ENCODE peak calls at places on chromosomes 4 and X, in seven cellular contexts. One of them, this sample, is unnamed. For H3K4me1, the result is how much of the 10 kb centered on the place peaks cover.

GRCh38 chr4:72974694-72975487 is 94.6 kb downstream of the COX18 start:
- DNase-seq in CD8-positive, alpha-beta T cell: no peak
- DNase-seq in HCT116: no peak
- DNase-seq in stomach: no peak
- DNase-seq in thyroid gland: peak
- DNase-seq in upper lobe of left lung: no peak
- DNase-seq in effector memory CD4-positive, alpha-beta T cell: no peak
- DNase-seq in this sample: peak

GRCh38 chr4:38030023-38030422 is 69.8 kb downstream of the PTTG2 start:
- DNase-seq in upper lobe of left lung: no peak
- DNase-seq in stomach: no peak
- DNase-seq in CD8-positive, alpha-beta T cell: no peak
- DNase-seq in HCT116: no peak
- DNase-seq in thyroid gland: no peak
- DNase-seq in effector memory CD4-positive, alpha-beta T cell: no peak
- DNase-seq in this sample: no peak

GRCh38 chr4:186739802-186740434 is 16.3 kb upstream of the FAT1 start:
- DNase-seq in stomach: no peak
- DNase-seq in CD8-positive, alpha-beta T cell: no peak
- DNase-seq in thyroid gland: no peak
- DNase-seq in effector memory CD4-positive, alpha-beta T cell: no peak
- DNase-seq in HCT116: no peak
- DNase-seq in upper lobe of left lung: no peak
- DNase-seq in this sample: no peak

GRCh38 chrX:119654112-119654531 is 38.8 kb downstream of the SEPTIN6 start:
- DNase-seq in HCT116: no peak
- DNase-seq in upper lobe of left lung: no peak
- DNase-seq in CD8-positive, alpha-beta T cell: peak
- DNase-seq in stomach: no peak
- DNase-seq in thyroid gland: peak
- DNase-seq in effector memory CD4-positive, alpha-beta T cell: peak
- DNase-seq in this sample: peak

GRCh38 chr4:14695411-14695810 is 306.9 kb upstream of the CPEB2 start:
- DNase-seq in HCT116: no peak
- DNase-seq in upper lobe of left lung: no peak
- DNase-seq in CD8-positive, alpha-beta T cell: no peak
- DNase-seq in effector memory CD4-positive, alpha-beta T cell: no peak
- DNase-seq in thyroid gland: no peak
- DNase-seq in stomach: no peak
- DNase-seq in this sample: no peak

GRCh38 chrX:281166-281999 is at the start of gene PLCXD1:
- DNase-seq in CD8-positive, alpha-beta T cell: peak
- DNase-seq in effector memory CD4-positive, alpha-beta T cell: no peak
- DNase-seq in thyroid gland: peak
- DNase-seq in stomach: peak
- DNase-seq in upper lobe of left lung: no peak
- DNase-seq in HCT116: no peak
- DNase-seq in this sample: no peak

GRCh38 chrX:14056201-14056600 is 26.5 kb upstream of the GEMIN8 start:
- DNase-seq in stomach: no peak
- DNase-seq in CD8-positive, alpha-beta T cell: no peak
- DNase-seq in HCT116: no peak
- DNase-seq in thyroid gland: no peak
- DNase-seq in effector memory CD4-positive, alpha-beta T cell: no peak
- DNase-seq in upper lobe of left lung: no peak
- DNase-seq in this sample: peak

GRCh38 chrX:21176927-21177571 is 197.2 kb upstream of the CNKSR2 start:
- DNase-seq in effector memory CD4-positive, alpha-beta T cell: no peak
- DNase-seq in HCT116: no peak
- DNase-seq in stomach: no peak
- DNase-seq in CD8-positive, alpha-beta T cell: no peak
- DNase-seq in upper lobe of left lung: no peak
- DNase-seq in thyroid gland: no peak
- DNase-seq in this sample: no peak

GRCh38 chr4:96194993-96195392 is 355.1 kb downstream of the PDHA2 start:
- DNase-seq in HCT116: no peak
- DNase-seq in CD8-positive, alpha-beta T cell: no peak
- DNase-seq in thyroid gland: no peak
- DNase-seq in effector memory CD4-positive, alpha-beta T cell: no peak
- DNase-seq in upper lobe of left lung: no peak
- DNase-seq in stomach: no peak
- DNase-seq in this sample: peak

GRCh38 chr4:145271194-145271593 is 90.8 kb upstream of the OTUD4 start:
- DNase-seq in stomach: no peak
- DNase-seq in upper lobe of left lung: no peak
- DNase-seq in thyroid gland: no peak
- DNase-seq in HCT116: no peak
- DNase-seq in effector memory CD4-positive, alpha-beta T cell: no peak
- DNase-seq in CD8-positive, alpha-beta T cell: no peak
- DNase-seq in this sample: no peak

GRCh38 chrX:67328496-67328895 is 215.3 kb upstream of the AR start:
- DNase-seq in stomach: no peak
- DNase-seq in upper lobe of left lung: no peak
- DNase-seq in HCT116: no peak
- DNase-seq in thyroid gland: no peak
- DNase-seq in CD8-positive, alpha-beta T cell: no peak
- DNase-seq in effector memory CD4-positive, alpha-beta T cell: no peak
- DNase-seq in this sample: no peak

GRCh38 chr4:7893539-7893938 is 46.1 kb downstream of the AFAP1 start:
- DNase-seq in effector memory CD4-positive, alpha-beta T cell: no peak
- DNase-seq in CD8-positive, alpha-beta T cell: no peak
- DNase-seq in stomach: no peak
- DNase-seq in thyroid gland: no peak
- DNase-seq in HCT116: no peak
- DNase-seq in upper lobe of left lung: no peak
- DNase-seq in this sample: no peak
- H3K4me1 ChIP-seq in effector memory CD4-positive, alpha-beta T cell: under half
- H3K4me1 ChIP-seq in CD8-positive, alpha-beta T cell: under half
- H3K4me1 ChIP-seq in stomach: under half
- H3K4me1 ChIP-seq in thyroid gland: under half
- H3K4me1 ChIP-seq in HCT116: under half
- H3K4me1 ChIP-seq in upper lobe of left lung: under half
- H3K4me1 ChIP-seq in this sample: under half

GRCh38 chr4:83219344-83219990 is 65.1 kb downstream of the COQ2 start:
- DNase-seq in stomach: peak
- DNase-seq in HCT116: no peak
- DNase-seq in effector memory CD4-positive, alpha-beta T cell: no peak
- DNase-seq in thyroid gland: no peak
- DNase-seq in CD8-positive, alpha-beta T cell: peak
- DNase-seq in upper lobe of left lung: peak
- DNase-seq in this sample: peak
- H3K4me1 ChIP-seq in stomach: under half
- H3K4me1 ChIP-seq in HCT116: under half
- H3K4me1 ChIP-seq in effector memory CD4-positive, alpha-beta T cell: under half
- H3K4me1 ChIP-seq in thyroid gland: under half
- H3K4me1 ChIP-seq in CD8-positive, alpha-beta T cell: half or more
- H3K4me1 ChIP-seq in upper lobe of left lung: under half
- H3K4me1 ChIP-seq in this sample: under half

DNA sequence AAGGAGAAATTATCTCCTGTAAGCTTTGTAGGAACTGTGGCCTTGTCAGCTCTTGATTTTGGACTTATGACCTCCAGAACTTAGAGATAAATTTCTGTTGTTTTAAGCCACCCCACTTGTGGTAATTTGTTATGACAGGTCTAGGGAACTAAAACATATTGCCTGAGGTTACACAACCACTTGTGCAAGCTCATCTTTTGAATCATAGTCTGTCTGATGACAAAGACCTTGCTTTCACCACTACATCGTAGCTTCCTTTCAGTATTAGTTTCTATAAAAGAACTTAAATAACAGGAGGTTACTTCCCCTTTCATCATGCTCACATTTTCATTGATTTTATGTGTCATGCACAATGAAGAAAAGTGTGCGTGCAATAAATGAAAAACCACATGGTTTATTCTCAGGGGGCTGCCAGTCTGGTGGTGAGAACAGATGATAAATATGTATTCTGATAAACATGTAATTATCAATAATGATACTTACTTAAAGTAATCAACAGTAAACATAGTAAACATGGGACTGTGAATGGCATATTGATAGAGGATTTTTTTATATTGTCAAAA is 690.0 kb upstream of the HS3ST1 start:
- DNase-seq in CD8-positive, alpha-beta T cell: no peak
- DNase-seq in HCT116: no peak
- DNase-seq in upper lobe of left lung: no peak
- DNase-seq in stomach: no peak
- DNase-seq in effector memory CD4-positive, alpha-beta T cell: no peak
- DNase-seq in thyroid gland: no peak
- DNase-seq in this sample: no peak
- H3K4me1 ChIP-seq in CD8-positive, alpha-beta T cell: under half
- H3K4me1 ChIP-seq in HCT116: under half
- H3K4me1 ChIP-seq in upper lobe of left lung: under half
- H3K4me1 ChIP-seq in stomach: under half
- H3K4me1 ChIP-seq in effector memory CD4-positive, alpha-beta T cell: under half
- H3K4me1 ChIP-seq in thyroid gland: under half
- H3K4me1 ChIP-seq in this sample: under half

GRCh38 chr4:8272472-8273428 is 3.2 kb downstream of the HTRA3 start:
- DNase-seq in HCT116: no peak
- DNase-seq in effector memory CD4-positive, alpha-beta T cell: no peak
- DNase-seq in upper lobe of left lung: no peak
- DNase-seq in CD8-positive, alpha-beta T cell: no peak
- DNase-seq in thyroid gland: no peak
- DNase-seq in stomach: no peak
- DNase-seq in this sample: no peak

GRCh38 chr4:8274066-8274652 is 4.6 kb downstream of the HTRA3 start:
- DNase-seq in CD8-positive, alpha-beta T cell: no peak
- DNase-seq in stomach: no peak
- DNase-seq in effector memory CD4-positive, alpha-beta T cell: no peak
- DNase-seq in HCT116: no peak
- DNase-seq in thyroid gland: no peak
- DNase-seq in upper lobe of left lung: no peak
- DNase-seq in this sample: no peak

GRCh38 chr4:8271821-8272220 is 2.3 kb downstream of the HTRA3 start:
- DNase-seq in stomach: no peak
- DNase-seq in HCT116: no peak
- DNase-seq in CD8-positive, alpha-beta T cell: no peak
- DNase-seq in thyroid gland: no peak
- DNase-seq in upper lobe of left lung: no peak
- DNase-seq in effector memory CD4-positive, alpha-beta T cell: no peak
- DNase-seq in this sample: no peak

GRCh38 chr4:8274772-8275241 is 5.3 kb downstream of the HTRA3 start:
- DNase-seq in CD8-positive, alpha-beta T cell: no peak
- DNase-seq in upper lobe of left lung: peak
- DNase-seq in HCT116: no peak
- DNase-seq in effector memory CD4-positive, alpha-beta T cell: no peak
- DNase-seq in thyroid gland: peak
- DNase-seq in stomach: peak
- DNase-seq in this sample: peak

DNA sequence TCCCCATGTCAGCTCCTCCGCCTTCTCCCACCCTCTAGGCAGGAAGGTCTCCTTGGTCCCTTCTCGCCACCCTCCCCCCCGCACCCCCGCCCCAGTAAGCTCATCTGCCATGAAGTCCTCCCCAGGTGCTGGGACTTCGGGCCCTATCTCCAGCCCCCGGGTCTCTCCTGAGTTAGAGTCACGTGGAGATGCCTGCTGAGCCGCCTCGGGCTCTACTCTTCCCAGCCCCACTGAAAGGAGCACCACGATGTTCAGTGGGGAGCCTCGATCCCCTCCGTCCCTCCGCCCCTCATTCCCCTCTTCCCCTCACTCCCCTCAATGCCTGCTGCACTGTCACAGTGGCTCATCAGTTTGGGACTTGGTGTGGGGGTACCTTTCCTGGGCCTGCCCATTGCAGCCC is 3.9 kb downstream of the HTRA3 start:
- DNase-seq in HCT116: no peak
- DNase-seq in upper lobe of left lung: no peak
- DNase-seq in CD8-positive, alpha-beta T cell: no peak
- DNase-seq in thyroid gland: no peak
- DNase-seq in effector memory CD4-positive, alpha-beta T cell: no peak
- DNase-seq in stomach: no peak
- DNase-seq in this sample: no peak
- H3K4me1 ChIP-seq in HCT116: under half
- H3K4me1 ChIP-seq in upper lobe of left lung: under half
- H3K4me1 ChIP-seq in CD8-positive, alpha-beta T cell: under half
- H3K4me1 ChIP-seq in thyroid gland: half or more
- H3K4me1 ChIP-seq in effector memory CD4-positive, alpha-beta T cell: under half
- H3K4me1 ChIP-seq in stomach: half or more
- H3K4me1 ChIP-seq in this sample: half or more

GRCh38 chr4:61837395-61837794 is 637.3 kb downstream of the ADGRL3 start:
- DNase-seq in HCT116: no peak
- DNase-seq in upper lobe of left lung: no peak
- DNase-seq in thyroid gland: no peak
- DNase-seq in stomach: no peak
- DNase-seq in effector memory CD4-positive, alpha-beta T cell: no peak
- DNase-seq in CD8-positive, alpha-beta T cell: no peak
- DNase-seq in this sample: no peak
- H3K4me1 ChIP-seq in HCT116: under half
- H3K4me1 ChIP-seq in upper lobe of left lung: under half
- H3K4me1 ChIP-seq in thyroid gland: under half
- H3K4me1 ChIP-seq in stomach: under half
- H3K4me1 ChIP-seq in effector memory CD4-positive, alpha-beta T cell: under half
- H3K4me1 ChIP-seq in CD8-positive, alpha-beta T cell: under half
- H3K4me1 ChIP-seq in this sample: under half

GRCh38 chr4:127622621-127622922 is 10.2 kb upstream of the INTU start:
- DNase-seq in effector memory CD4-positive, alpha-beta T cell: no peak
- DNase-seq in thyroid gland: peak
- DNase-seq in upper lobe of left lung: peak
- DNase-seq in stomach: no peak
- DNase-seq in HCT116: no peak
- DNase-seq in CD8-positive, alpha-beta T cell: no peak
- DNase-seq in this sample: no peak

GRCh38 chr4:127618427-127618826 is 14.3 kb upstream of the INTU start:
- DNase-seq in CD8-positive, alpha-beta T cell: no peak
- DNase-seq in HCT116: no peak
- DNase-seq in upper lobe of left lung: no peak
- DNase-seq in effector memory CD4-positive, alpha-beta T cell: no peak
- DNase-seq in stomach: no peak
- DNase-seq in thyroid gland: no peak
- DNase-seq in this sample: no peak

GRCh38 chr4:127622923-127623754 is 9.6 kb upstream of the INTU start:
- DNase-seq in HCT116: no peak
- DNase-seq in stomach: no peak
- DNase-seq in CD8-positive, alpha-beta T cell: no peak
- DNase-seq in effector memory CD4-positive, alpha-beta T cell: no peak
- DNase-seq in upper lobe of left lung: no peak
- DNase-seq in thyroid gland: peak
- DNase-seq in this sample: peak

GRCh38 chr4:127624176-127624575 is 8.6 kb upstream of the INTU start:
- DNase-seq in effector memory CD4-positive, alpha-beta T cell: no peak
- DNase-seq in stomach: no peak
- DNase-seq in CD8-positive, alpha-beta T cell: no peak
- DNase-seq in HCT116: no peak
- DNase-seq in thyroid gland: no peak
- DNase-seq in upper lobe of left lung: no peak
- DNase-seq in this sample: peak

DNA sequence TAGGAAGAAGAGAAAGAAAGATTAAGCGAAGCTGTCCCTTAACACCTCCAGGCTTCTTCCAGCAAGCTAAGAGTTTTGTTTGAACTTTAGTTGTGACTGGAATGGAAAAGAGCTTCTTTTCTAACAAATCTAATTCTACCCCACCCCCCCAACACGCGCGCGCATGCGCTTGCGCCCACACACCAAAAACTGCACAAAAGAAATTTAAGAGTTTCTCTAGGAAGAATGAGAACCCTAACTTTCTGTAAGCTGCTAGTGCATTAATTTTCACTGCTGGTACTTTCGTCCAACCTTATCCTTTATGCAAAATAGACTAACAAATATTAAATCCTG is 9.0 kb upstream of the INTU start:
- DNase-seq in CD8-positive, alpha-beta T cell: no peak
- DNase-seq in upper lobe of left lung: no peak
- DNase-seq in thyroid gland: peak
- DNase-seq in stomach: no peak
- DNase-seq in HCT116: no peak
- DNase-seq in effector memory CD4-positive, alpha-beta T cell: no peak
- DNase-seq in this sample: peak
- H3K4me1 ChIP-seq in CD8-positive, alpha-beta T cell: under half
- H3K4me1 ChIP-seq in upper lobe of left lung: under half
- H3K4me1 ChIP-seq in thyroid gland: under half
- H3K4me1 ChIP-seq in stomach: under half
- H3K4me1 ChIP-seq in HCT116: under half
- H3K4me1 ChIP-seq in effector memory CD4-positive, alpha-beta T cell: under half
- H3K4me1 ChIP-seq in this sample: under half

GRCh38 chr4:30767147-30767546 is 47.0 kb downstream of the PCDH7 start:
- DNase-seq in effector memory CD4-positive, alpha-beta T cell: no peak
- DNase-seq in upper lobe of left lung: no peak
- DNase-seq in CD8-positive, alpha-beta T cell: no peak
- DNase-seq in thyroid gland: no peak
- DNase-seq in HCT116: peak
- DNase-seq in stomach: no peak
- DNase-seq in this sample: no peak
- H3K4me1 ChIP-seq in effector memory CD4-positive, alpha-beta T cell: under half
- H3K4me1 ChIP-seq in upper lobe of left lung: under half
- H3K4me1 ChIP-seq in CD8-positive, alpha-beta T cell: under half
- H3K4me1 ChIP-seq in thyroid gland: under half
- H3K4me1 ChIP-seq in HCT116: half or more
- H3K4me1 ChIP-seq in stomach: under half
- H3K4me1 ChIP-seq in this sample: under half

This sample was measured in adipocyte.